ENCODE peak calls at places on chromosomes 4 and X, in four cellular contexts. F is GM18507, M is NCI-H1417, B is memory B cell. T is an unnamed sample.
A peak's percentile ranks its signal among the peaks of the same experiment; 100 is the strongest.

GRCh38 chr4:8858188-8858924 is 13.3 kb downstream of the HMX1 start:
- DNase-seq in F (no peak), M (no peak), B (no peak), T (no peak)

GRCh38 chr4:75723117-75723801 is 1.1 kb upstream of the USO1 start:
- DNase-seq in F (no peak), M (peak; percentile 42), B (no peak), T (no peak)

GRCh38 chr4:71974681-71975080 is 57.1 kb upstream of the NPFFR2 start:
- DNase-seq in F (no peak), M (no peak), B (no peak), T (no peak)

GRCh38 chr4:168440442-168441264 is 39.6 kb downstream of the DDX60L start:
- DNase-seq in F (peak; percentile 20), M (no peak), B (no peak), T (no peak)

GRCh38 chrX:133391116-133391515 is 24.2 kb downstream of the GPC4 start:
- DNase-seq in F (no peak), M (no peak), B (no peak), T (no peak)

GRCh38 chr4:168574581-168575295 is 77.9 kb downstream of the PALLD start:
- DNase-seq in F (no peak), M (no peak), B (no peak), T (no peak)

GRCh38 chrX:145178268-145178667 is 69.0 kb upstream of the SPANXN1 start:
- DNase-seq in F (no peak), M (no peak), B (no peak), T (no peak)

GRCh38 chr4:85956296-85956955 is 403.4 kb downstream of the MAPK10 start:
- DNase-seq in F (no peak), M (no peak), B (no peak), T (no peak)

GRCh38 chr4:26022346-26022891 is 108.4 kb downstream of the SMIM20 start:
- DNase-seq in F (no peak), M (peak; percentile 65), B (no peak), T (no peak)

GRCh38 chr4:115711575-115711974 is 598.2 kb upstream of the NDST4 start:
- DNase-seq in F (no peak), M (no peak), B (no peak), T (no peak)

GRCh38 chr4:91058345-91058744 is 931.2 kb downstream of the CCSER1 start:
- DNase-seq in F (no peak), M (no peak), B (no peak), T (no peak)

GRCh38 chr4:56871357-56871993 is 36.2 kb upstream of the REST start:
- DNase-seq in F (no peak), M (peak; percentile 24), B (no peak), T (no peak)

GRCh38 chr4:1492636-1493539 is 86.6 kb upstream of the NKX1-1 start:
- DNase-seq in F (no peak), M (no peak), B (no peak), T (no peak)

GRCh38 chr4:151325320-151326246 is at the start of gene SH3D19:
- DNase-seq in F (no peak), M (peak; percentile 87), B (no peak), T (peak; percentile 76)

GRCh38 chr4:151687021-151687640 is 73.7 kb downstream of the GATB start:
- DNase-seq in F (no peak), M (no peak), B (no peak), T (no peak)

GRCh38 chrX:30690330-30690729 is 37.1 kb downstream of the GK start:
- DNase-seq in F (no peak), M (no peak), B (no peak), T (no peak)

T was measured in NCI-H526 treated with DMSO at 0.1 percent for 48 hours.